ENCODE peak calls at places on chromosomes 5 and 9, in five cellular contexts. W is SK-N-SH, B is GM12878, M is K562, C is HepG2. U is an unnamed sample.

GRCh38 chr9:79572891-79573696 is 1.3 kb downstream of the TLE4 start:
- DNase-seq in C (no peak), B (no peak), M (peak), W (peak), U (no peak)

GRCh38 chr9:131617611-131618010 is 72.3 kb downstream of the PRRT1B start:
- DNase-seq in B (no peak), W (no peak), C (no peak), M (no peak), U (no peak)

GRCh38 chr9:73805111-73805510 is 653.4 kb downstream of the ANXA1 start:
- DNase-seq in M (no peak), B (no peak), W (no peak), C (no peak), U (no peak)

GRCh38 chr9:37290881-37291485 is 131.5 kb upstream of the GRHPR start:
- DNase-seq in C (no peak), W (no peak), M (no peak), B (no peak), U (no peak)

GRCh38 chr5:32047056-32047455 is 127.1 kb downstream of the GOLPH3 start:
- DNase-seq in C (no peak), W (no peak), B (no peak), M (no peak), U (no peak)

GRCh38 chr5:80103375-80103774 is 68.2 kb downstream of the THBS4 start:
- DNase-seq in M (no peak), B (no peak), C (no peak), W (no peak), U (no peak)

GRCh38 chr5:1103505-1104326 is 8.1 kb downstream of the SLC12A7 start:
- DNase-seq in B (no peak), W (no peak), C (peak), M (no peak), U (peak)

GRCh38 chr5:54995168-54995567 is 9.8 kb upstream of the ESM1 start:
- DNase-seq in C (no peak), B (no peak), M (no peak), W (no peak), U (no peak)

GRCh38 chr5:101943784-101944183 is 352.3 kb downstream of the SLCO4C1 start:
- DNase-seq in B (no peak), C (no peak), M (no peak), W (no peak), U (peak)

GRCh38 chr5:41223962-41224361 is 10.6 kb upstream of the C6 start:
- DNase-seq in W (no peak), C (no peak), M (no peak), B (no peak), U (no peak)

GRCh38 chr5:179124329-179124852 is 64.2 kb downstream of the ZNF354C start:
- DNase-seq in M (no peak), W (no peak), B (no peak), C (no peak), U (no peak)

GRCh38 chr5:155150012-155150411 is 136.5 kb downstream of the KIF4B start:
- DNase-seq in M (no peak), C (no peak), B (no peak), W (no peak), U (peak)

GRCh38 chr9:88418715-88419540 is 30.7 kb downstream of the SPIN1 start:
- DNase-seq in M (no peak), B (no peak), C (no peak), W (no peak), U (no peak)

GRCh38 chr5:38783011-38783551 is 62.7 kb upstream of the OSMR start:
- DNase-seq in W (no peak), C (peak), B (no peak), M (no peak), U (no peak)
- TF ChIP-seq REST in W (no peak), C (no peak), B (no peak), M (no peak), U (no peak)

GRCh38 chr9:94785211-94786169 is 59.0 kb downstream of the AOPEP start:
- DNase-seq in C (peak), W (no peak), M (no peak), B (no peak), U (no peak)

GRCh38 chr9:94783928-94784327 is 57.4 kb downstream of the AOPEP start:
- DNase-seq in B (no peak), W (no peak), C (no peak), M (no peak), U (no peak)

GRCh38 chr9:94788706-94789105 is 62.2 kb downstream of the AOPEP start:
- DNase-seq in M (no peak), C (no peak), W (no peak), B (no peak), U (no peak)

GRCh38 chr9:94787268-94787667 is 60.8 kb downstream of the AOPEP start:
- DNase-seq in W (no peak), M (no peak), C (no peak), B (no peak), U (no peak)

DNA sequence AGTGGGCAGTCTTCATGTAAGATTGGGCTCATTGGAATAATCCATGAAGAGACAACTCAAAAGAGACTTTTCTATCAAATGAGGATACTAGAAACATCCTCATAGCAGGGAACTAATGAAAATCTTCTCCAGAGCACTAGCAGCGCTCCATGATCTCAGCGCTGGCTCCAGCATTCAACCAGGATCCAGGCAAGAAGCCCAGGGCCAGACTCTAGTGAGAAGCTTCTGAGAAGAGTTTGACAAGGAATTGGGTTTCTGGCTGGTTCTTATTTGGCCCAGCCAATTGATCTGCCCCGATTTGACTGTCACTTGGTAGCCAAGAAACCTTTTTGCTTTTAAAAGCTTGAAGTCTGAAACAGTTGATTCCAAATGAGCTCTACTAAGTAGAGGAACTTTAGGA is 60.1 kb downstream of the AOPEP start:
- DNase-seq in M (no peak), C (no peak), W (no peak), B (no peak), U (no peak)
- H3K27ac ChIP-seq in M (no peak), C (no peak), W (no peak), B (no peak), U (no peak)

DNA sequence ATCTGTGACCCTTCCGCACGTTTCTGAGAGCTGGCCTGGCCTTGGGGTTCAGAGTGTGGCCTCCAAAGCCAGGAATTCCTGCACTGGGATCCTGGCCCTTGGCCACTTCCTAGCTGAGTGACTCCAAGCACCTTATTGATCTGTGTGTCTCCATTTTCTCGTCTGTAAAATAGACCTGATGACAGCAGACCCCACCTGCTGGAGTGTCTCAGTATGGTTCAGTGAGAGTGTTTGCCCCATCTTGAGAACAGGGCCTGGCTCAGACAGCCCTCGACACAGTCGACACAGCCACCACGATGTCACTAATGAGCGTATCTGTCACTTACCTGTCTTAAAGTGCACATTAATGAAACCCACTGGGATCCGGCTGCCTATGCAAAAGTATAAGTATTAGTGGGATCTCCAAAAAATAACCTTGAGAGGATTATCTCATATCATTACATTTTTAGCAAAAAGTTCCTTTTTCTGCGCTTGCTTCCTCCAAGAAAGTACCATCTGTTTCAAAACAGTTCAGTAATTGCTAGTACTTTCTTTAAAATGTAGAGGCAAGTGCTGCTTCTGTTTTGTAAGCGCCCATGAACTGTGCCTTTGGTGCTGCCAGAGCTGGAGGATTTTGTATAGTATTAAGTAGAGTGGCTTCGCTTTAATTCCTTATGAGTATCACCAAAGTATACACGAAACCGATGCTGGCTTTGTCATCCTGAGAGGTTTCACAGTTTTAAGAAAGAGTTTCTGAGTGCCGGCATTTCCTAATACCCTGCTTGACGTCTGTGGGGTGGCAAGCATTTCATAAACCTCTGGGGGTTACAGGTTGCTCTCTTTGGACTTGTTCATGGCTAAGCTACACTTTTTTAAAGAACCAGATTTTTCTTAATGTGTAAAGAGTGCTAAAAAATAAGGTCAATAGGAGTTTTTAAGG is 31.7 kb downstream of the UBE2QL1 start:
- DNase-seq in W (no peak), B (peak), C (no peak), M (peak), U (no peak)
- TF ChIP-seq GABPA in W (no peak), B (no peak), C (no peak), M (no peak), U (no peak)

GRCh38 chr9:112601646-112602045 is 115.0 kb downstream of the KIAA1958 start:
- DNase-seq in W (no peak), C (no peak), B (no peak), M (no peak), U (no peak)
- TF ChIP-seq REST in W (no peak), C (no peak), B (no peak), M (no peak), U (no peak)

DNA sequence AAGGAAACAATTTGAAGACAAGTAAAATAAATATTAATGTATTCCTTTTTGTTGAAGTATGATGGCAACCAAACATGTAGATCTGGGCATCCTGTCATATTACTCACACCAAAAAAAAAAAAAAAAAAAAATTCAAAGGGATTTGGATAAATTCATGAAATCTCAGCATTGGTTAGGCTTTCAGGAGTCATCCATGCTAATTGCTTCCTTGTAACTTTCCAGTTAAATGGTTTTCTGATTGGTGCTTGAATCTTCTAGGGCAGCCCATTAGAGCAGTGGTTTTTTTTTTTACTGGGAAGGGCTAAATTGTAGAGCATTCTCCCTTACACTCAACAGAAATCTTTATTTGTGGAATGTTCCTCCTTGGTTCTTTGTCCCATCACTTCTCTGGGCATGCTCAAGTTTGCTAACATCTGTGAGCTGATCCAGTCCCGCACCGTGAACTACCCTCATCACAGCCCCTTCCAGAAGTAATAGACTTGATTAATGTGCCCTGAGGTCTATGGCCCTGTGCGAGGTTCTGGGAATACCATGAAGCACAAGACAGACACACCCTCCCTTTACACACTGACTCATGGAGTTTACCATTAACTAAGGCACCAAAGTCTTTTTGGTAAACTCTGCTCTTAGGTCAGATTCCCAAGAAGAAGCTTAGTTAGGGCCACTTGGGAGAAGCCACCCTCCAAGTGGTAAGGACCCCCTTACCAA is 56.0 kb downstream of the RGS3 start:
- DNase-seq in C (peak), M (no peak), B (no peak), W (no peak), U (no peak)
- H3K27ac ChIP-seq in C (no peak), M (no peak), B (peak), W (peak), U (no peak)

DNA sequence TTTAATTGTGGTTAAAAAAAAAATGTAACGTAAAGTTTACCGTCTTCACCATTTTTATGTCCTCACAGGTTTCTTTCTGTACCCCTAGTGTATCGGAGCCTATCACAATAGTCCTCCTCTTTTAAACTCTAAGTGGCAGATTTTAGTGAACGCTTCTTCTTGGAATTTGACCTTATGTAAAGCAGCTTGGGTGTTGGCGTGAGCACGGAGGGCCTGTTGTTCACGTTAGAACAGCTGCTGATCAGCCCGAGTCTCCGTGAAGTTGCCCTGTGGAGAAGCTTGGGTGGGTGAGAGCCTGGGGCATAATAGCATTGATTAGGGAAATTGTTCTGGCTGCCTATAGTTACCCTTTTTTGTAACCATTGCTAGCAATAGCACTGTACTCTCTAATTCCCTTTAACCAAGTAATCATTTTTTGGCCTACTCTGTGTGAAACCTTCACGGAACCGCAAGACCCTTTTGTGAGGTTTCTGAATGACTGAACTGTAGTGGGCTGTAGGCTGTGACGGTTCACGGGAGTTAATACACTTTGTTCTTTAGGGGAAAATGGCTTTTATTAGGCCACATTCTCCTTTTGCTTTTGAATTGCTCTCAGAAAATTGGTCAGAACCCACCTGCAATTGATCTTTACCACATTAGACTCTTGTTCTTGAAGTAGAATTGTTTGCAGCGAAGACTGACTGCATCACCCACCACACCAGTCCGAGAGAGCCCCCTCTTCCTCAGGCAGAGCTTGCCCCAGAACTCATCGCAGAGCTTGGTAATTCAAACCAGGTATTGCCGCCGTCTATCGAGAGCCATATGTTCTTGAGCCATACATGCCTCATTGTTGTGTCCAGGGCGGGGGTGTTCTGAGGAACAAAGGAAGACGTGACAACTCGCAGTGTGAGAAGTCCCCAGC is 166.7 kb upstream of the OTULINL start:
- DNase-seq in C (no peak), W (no peak), M (no peak), B (peak), U (no peak)
- TF ChIP-seq GABPA in C (no peak), W (no peak), M (no peak), B (peak), U (no peak)

GRCh38 chr5:147818290-147818689 is 13.2 kb downstream of the SPINK1 start:
- DNase-seq in C (no peak), M (no peak), B (no peak), W (no peak), U (no peak)
- TF ChIP-seq REST in C (no peak), M (no peak), B (no peak), W (no peak), U (no peak)

GRCh38 chr5:170565077-170565476 is 61.3 kb downstream of the KCNIP1 start:
- DNase-seq in B (no peak), M (no peak), C (no peak), W (no peak), U (no peak)
- H3K27ac ChIP-seq in B (no peak), M (no peak), C (no peak), W (no peak), U (no peak)

GRCh38 chr5:2509527-2509926 is 241.9 kb downstream of the IRX2 start:
- DNase-seq in W (no peak), B (no peak), M (no peak), C (no peak), U (no peak)

GRCh38 chr5:2505217-2505616 is 246.3 kb downstream of the IRX2 start:
- DNase-seq in B (no peak), W (no peak), C (no peak), M (no peak), U (no peak)

GRCh38 chr5:2508514-2508913 is 243.0 kb downstream of the IRX2 start:
- DNase-seq in B (no peak), C (no peak), M (no peak), W (no peak), U (no peak)

GRCh38 chr5:2506603-2507002 is 244.9 kb downstream of the IRX2 start:
- DNase-seq in C (no peak), W (no peak), M (no peak), B (no peak), U (no peak)

GRCh38 chr5:2507611-2508010 is 243.9 kb downstream of the IRX2 start:
- DNase-seq in W (no peak), C (no peak), B (no peak), M (no peak), U (no peak)
- TF ChIP-seq GABPA in W (no peak), C (no peak), B (no peak), M (no peak), U (no peak)

DNA sequence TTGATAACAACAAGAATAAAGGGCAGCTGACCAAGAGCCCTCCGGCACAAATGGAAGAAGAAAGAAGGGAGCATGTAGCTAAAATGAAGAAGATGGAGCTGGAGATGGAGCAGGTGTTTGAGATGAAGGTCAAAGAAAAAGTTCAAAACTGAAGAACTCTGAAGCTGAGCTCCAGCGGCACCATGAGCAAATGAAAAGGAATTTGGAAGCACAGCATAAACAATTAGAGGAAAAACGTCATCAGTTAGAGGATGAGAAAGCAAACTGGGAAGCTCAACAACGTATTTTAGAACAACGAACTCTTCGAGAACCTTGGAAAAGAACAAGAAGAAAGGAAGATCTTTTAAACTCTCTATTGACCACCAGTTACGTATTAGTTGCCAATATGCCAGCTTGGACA is 100.9 kb downstream of the GABBR2 start:
- DNase-seq in M (no peak), W (no peak), B (no peak), C (no peak), U (no peak)
- TF ChIP-seq REST in M (no peak), W (no peak), B (no peak), C (no peak), U (no peak)